ENCODE peak calls at places on chromosomes 16 and 17, in ten cellular contexts. C, Z, F, V, L, P, N, R, Y and E are unnamed samples.
A peak's percentile ranks its signal among the peaks of the same experiment; 100 is the strongest.

GRCh38 chr17:8256291-8256690 is 7.2 kb downstream of the PFAS start:
- DNase-seq in R (no peak), N (no peak), C (no peak), Y (no peak), L (no peak), P (no peak), V (no peak), Z (no peak), F (no peak), E (no peak)

GRCh38 chr17:59561042-59561441 is 4.4 kb upstream of the DHX40 start:
- DNase-seq in Y (no peak), Z (no peak), P (peak; percentile 12), L (peak; percentile 61), V (no peak), F (no peak), N (no peak), C (no peak), R (no peak), E (peak; percentile 35)

GRCh38 chr17:17196776-17197175 is 9.4 kb downstream of the PLD6 start:
- DNase-seq in F (no peak), N (no peak), R (no peak), Z (no peak), L (no peak), P (peak; percentile 31), Y (no peak), C (no peak), V (no peak), E (no peak)

GRCh38 chr17:59392973-59393679 is 61.7 kb downstream of the YPEL2 start:
- DNase-seq in R (no peak), C (no peak), Y (no peak), L (no peak), V (no peak), F (no peak), Z (no peak), N (no peak), P (no peak), E (no peak)

GRCh38 chr17:35942588-35943186 is 826 bp downstream of the LYZL6 start:
- DNase-seq in L (no peak), Z (no peak), Y (no peak), V (peak; percentile 33), R (no peak), P (no peak), C (no peak), N (no peak), F (no peak), E (no peak)

GRCh38 chr16:66510298-66510697 is 39.6 kb downstream of the TK2 start:
- DNase-seq in L (no peak), F (peak; percentile 61), P (no peak), N (no peak), C (no peak), Z (no peak), V (no peak), Y (no peak), R (no peak), E (no peak)

GRCh38 chr16:89038221-89038721 is 55.4 kb upstream of the ACSF3 start:
- DNase-seq in Z (peak; percentile 34), R (no peak), N (no peak), P (no peak), V (no peak), F (no peak), C (peak; percentile 5), Y (no peak), L (no peak), E (no peak)

GRCh38 chr17:3907483-3908216 is 8.6 kb downstream of the P2RX1 start:
- DNase-seq in R (no peak), C (no peak), Z (no peak), L (no peak), N (no peak), F (no peak), V (no peak), Y (no peak), P (no peak), E (peak; percentile 57)

GRCh38 chr16:4505356-4506153 is 29.4 kb downstream of the HMOX2 start:
- DNase-seq in V (peak; percentile 67), Z (no peak), C (no peak), N (peak; percentile 59), R (peak; percentile 63), Y (no peak), F (no peak), P (no peak), L (no peak), E (no peak)

GRCh38 chr17:37779554-37779953 is 34.7 kb upstream of the HNF1B start:
- DNase-seq in C (no peak), V (no peak), Y (no peak), Z (no peak), N (no peak), L (no peak), P (no peak), R (no peak), F (no peak), E (no peak)

GRCh38 chr16:13994239-13995106 is 74.5 kb downstream of the ERCC4 start:
- DNase-seq in C (no peak), P (no peak), F (no peak), L (no peak), Z (no peak), N (no peak), R (no peak), V (no peak), Y (no peak), E (no peak)

GRCh38 chr16:55778718-55779117 is 54.2 kb downstream of the CES1 start:
- DNase-seq in L (no peak), C (no peak), P (no peak), Y (no peak), N (no peak), F (no peak), R (no peak), V (no peak), Z (no peak), E (no peak)

GRCh38 chr17:72602517-72603345 is 481.9 kb downstream of the SOX9 start:
- DNase-seq in R (no peak), N (no peak), V (peak; percentile 72), F (no peak), Z (no peak), L (no peak), P (peak; percentile 87), Y (no peak), C (no peak), E (no peak)

GRCh38 chr17:29215717-29216116 is 30.9 kb upstream of the CRYBA1 start:
- DNase-seq in N (no peak), Y (no peak), R (no peak), L (no peak), P (peak; percentile 78), C (no peak), F (no peak), Z (no peak), V (no peak), E (no peak)

GRCh38 chr16:88405325-88406060 is 22.7 kb downstream of the ZNF469 start:
- DNase-seq in V (no peak), C (peak; percentile 48), N (no peak), Z (no peak), Y (peak; percentile 53), R (no peak), F (no peak), P (no peak), L (no peak), E (no peak)

GRCh38 chr16:27365142-27366089 is 36.6 kb upstream of the IL21R start:
- DNase-seq in L (no peak), V (no peak), Y (no peak), N (no peak), C (no peak), F (no peak), Z (no peak), P (peak; percentile 95), R (no peak), E (no peak)
- H3K27ac ChIP-seq in L (no peak overlapping the region), V (peak overlapping the region; percentile 63), Y (peak overlapping the region; percentile 56), N (no peak overlapping the region), C (no peak overlapping the region), F (peak overlapping the region; percentile 20), Z (no peak overlapping the region), P (peak overlapping the region; percentile 82), R (no peak overlapping the region), E (no peak overlapping the region)

GRCh38 chr16:17386229-17386628 is 84.5 kb downstream of the XYLT1 start:
- DNase-seq in C (no peak), Z (no peak), Y (no peak), V (no peak), R (no peak), P (no peak), F (no peak), N (no peak), L (no peak), E (peak; percentile 28)
- H3K27ac ChIP-seq in C (no peak overlapping the region), Z (no peak overlapping the region), Y (no peak overlapping the region), V (no peak overlapping the region), R (no peak overlapping the region), P (no peak overlapping the region), F (peak overlapping the region; percentile 88), N (no peak overlapping the region), L (no peak overlapping the region), E (peak overlapping the region; percentile 46)

GRCh38 chr17:77322284-77322533 is 181.4 kb downstream of the SEC14L1 start:
- DNase-seq in Z (no peak), Y (no peak), L (no peak), P (no peak), V (no peak), N (no peak), R (no peak), C (no peak), F (no peak), E (no peak)

GRCh38 chr17:77319211-77320031 is 178.7 kb downstream of the SEC14L1 start:
- DNase-seq in C (peak; percentile 76), F (peak; percentile 96), R (no peak), N (peak; percentile 22), Y (peak; percentile 81), V (peak; percentile 94), Z (peak; percentile 80), L (peak; percentile 94), P (peak; percentile 86), E (peak; percentile 10)

GRCh38 chr17:77318491-77319210 is 177.9 kb downstream of the SEC14L1 start:
- DNase-seq in C (no peak), L (peak; percentile 35), R (no peak), N (no peak), Y (peak; percentile 42), V (peak; percentile 54), P (peak; percentile 29), Z (peak; percentile 52), F (peak; percentile 79), E (peak; percentile 18)

GRCh38 chr17:77320046-77320445 is 179.3 kb downstream of the SEC14L1 start:
- DNase-seq in Y (peak; percentile 68), Z (peak; percentile 36), F (peak; percentile 84), P (peak; percentile 50), L (peak; percentile 58), V (peak; percentile 32), R (no peak), C (no peak), N (no peak), E (peak; percentile 6)

GRCh38 chr17:77320501-77321256 is 179.9 kb downstream of the SEC14L1 start:
- DNase-seq in V (peak; percentile 29), F (peak; percentile 82), L (peak; percentile 68), C (no peak), Y (peak; percentile 66), P (peak; percentile 39), Z (peak; percentile 70), R (no peak), N (no peak), E (peak; percentile 9)
- H3K27ac ChIP-seq in V (peak overlapping the region; percentile 91), F (peak overlapping the region; percentile 91), L (peak overlapping the region; percentile 85), C (peak overlapping the region; percentile 79), Y (peak overlapping the region; percentile 93), P (peak overlapping the region; percentile 84), Z (peak overlapping the region; percentile 54), R (no peak overlapping the region), N (peak overlapping the region; percentile 60), E (no peak overlapping the region)

DNA sequence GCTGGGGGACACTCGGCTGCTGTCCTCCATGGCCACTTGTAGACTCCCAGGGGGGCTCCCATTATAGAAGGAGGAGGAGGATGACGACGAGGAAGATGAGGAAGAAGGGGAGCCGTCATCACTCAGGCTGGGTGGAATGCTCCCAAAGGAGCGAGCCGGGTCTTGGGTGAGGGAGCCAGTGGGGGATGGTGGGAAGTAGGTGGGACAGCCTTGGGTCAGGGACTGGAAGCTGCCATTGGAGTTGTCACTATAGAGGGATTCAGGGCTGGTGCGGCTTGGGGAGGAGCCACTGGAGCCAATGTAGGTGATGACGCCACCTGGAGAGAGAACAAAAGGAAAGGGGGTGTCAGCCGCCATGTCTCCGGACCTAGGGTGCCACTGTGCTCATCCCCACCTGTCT is 3.3 kb downstream of the NR1D1 start:
- DNase-seq in C (no peak), F (peak; percentile 67), N (no peak), Z (no peak), Y (peak; percentile 31), L (no peak), R (no peak), P (no peak), V (no peak), E (no peak)
- H3K27ac ChIP-seq in C (peak overlapping the region; percentile 95), F (peak overlapping the region; percentile 99), N (peak overlapping the region; percentile 66), Z (peak overlapping the region; percentile 96), Y (peak overlapping the region; percentile 90), L (no peak overlapping the region), R (peak overlapping the region; percentile 98), P (no peak overlapping the region), V (peak overlapping the region; percentile 93), E (no peak overlapping the region)